ENCODE peak calls at places on chromosomes 3 and 15, in five cellular contexts. O, T, J, E and L are unnamed samples.
A peak's percentile ranks its signal among the peaks of the same experiment; 100 is the strongest.

GRCh38 chr3:58062469-58062868 is 54.2 kb downstream of the FLNB start:
- DNase-seq in O (no peak), T (peak; percentile 27), J (no peak), E (no peak), L (no peak)

GRCh38 chr15:28913171-28913765 is 27.5 kb downstream of the APBA2 start:
- DNase-seq in O (no peak), T (peak; percentile 36), J (no peak), E (peak; percentile 51), L (no peak)

GRCh38 chr15:65723786-65724354 is 68.2 kb downstream of the DENND4A start:
- DNase-seq in O (peak; percentile 5), T (no peak), J (no peak), E (no peak), L (no peak)

GRCh38 chr15:77975332-77976119 is 102.0 kb downstream of the TBC1D2B start:
- DNase-seq in O (no peak), T (no peak), J (no peak), E (no peak), L (no peak)

GRCh38 chr3:43879166-43879565 is 188.4 kb downstream of the ABHD5 start:
- DNase-seq in O (peak; percentile 77), T (peak; percentile 86), J (peak; percentile 58), E (peak; percentile 95), L (peak; percentile 73)

GRCh38 chr3:143327388-143327787 is 207.8 kb downstream of the CHST2 start:
- DNase-seq in O (no peak), T (no peak), J (no peak), E (no peak), L (no peak)

GRCh38 chr15:32870240-32871033 is 152.6 kb downstream of the GREM1 start:
- DNase-seq in O (no peak), T (no peak), J (peak; percentile 94), E (no peak), L (peak; percentile 64)

GRCh38 chr3:142180761-142181362 is 31.5 kb upstream of the TFDP2 start:
- DNase-seq in O (peak; percentile 42), T (peak; percentile 58), J (peak; percentile 4), E (peak; percentile 71), L (peak; percentile 57)

GRCh38 chr3:16031434-16031833 is 143.0 kb upstream of the GALNT15 start:
- DNase-seq in O (no peak), T (no peak), J (no peak), E (no peak), L (no peak)

GRCh38 chr3:37492977-37493471 is 318.6 kb upstream of the LRRFIP2 start:
- DNase-seq in O (no peak), T (no peak), J (no peak), E (no peak), L (no peak)

GRCh38 chr3:27680517-27681246 is 41.4 kb downstream of the EOMES start:
- DNase-seq in O (no peak), T (peak; percentile 83), J (no peak), E (no peak), L (peak; percentile 5)

GRCh38 chr3:27678234-27678633 is 43.9 kb downstream of the EOMES start:
- DNase-seq in O (no peak), T (no peak), J (no peak), E (no peak), L (no peak)

GRCh38 chr3:27675287-27675686 is 46.8 kb downstream of the EOMES start:
- DNase-seq in O (no peak), T (no peak), J (no peak), E (no peak), L (no peak)

GRCh38 chr3:27679691-27680090 is 42.4 kb downstream of the EOMES start:
- DNase-seq in O (no peak), T (no peak), J (no peak), E (no peak), L (no peak)

GRCh38 chr3:27677554-27677953 is 44.6 kb downstream of the EOMES start:
- DNase-seq in O (peak; percentile 20), T (no peak), J (peak; percentile 2), E (no peak), L (no peak)
- H2AFZ ChIP-seq in O (no peak overlapping the region), T (no peak overlapping the region), J (no peak overlapping the region), E (no peak overlapping the region), L (no peak overlapping the region)

GRCh38 chr15:62828364-62828763 is 214.2 kb upstream of the TPM1 start:
- DNase-seq in O (no peak), T (no peak), J (no peak), E (no peak), L (no peak)
- TF ChIP-seq CTCF in O (no peak), T (no peak), J (no peak), E (no peak), L (no peak)

GRCh38 chr3:101026881-101027678 is 33.9 kb upstream of the ABI3BP start:
- DNase-seq in O (no peak), T (peak; percentile 37), J (no peak), E (no peak), L (no peak)

GRCh38 chr3:101020616-101021015 is 27.4 kb upstream of the ABI3BP start:
- DNase-seq in O (no peak), T (no peak), J (no peak), E (no peak), L (no peak)

DNA sequence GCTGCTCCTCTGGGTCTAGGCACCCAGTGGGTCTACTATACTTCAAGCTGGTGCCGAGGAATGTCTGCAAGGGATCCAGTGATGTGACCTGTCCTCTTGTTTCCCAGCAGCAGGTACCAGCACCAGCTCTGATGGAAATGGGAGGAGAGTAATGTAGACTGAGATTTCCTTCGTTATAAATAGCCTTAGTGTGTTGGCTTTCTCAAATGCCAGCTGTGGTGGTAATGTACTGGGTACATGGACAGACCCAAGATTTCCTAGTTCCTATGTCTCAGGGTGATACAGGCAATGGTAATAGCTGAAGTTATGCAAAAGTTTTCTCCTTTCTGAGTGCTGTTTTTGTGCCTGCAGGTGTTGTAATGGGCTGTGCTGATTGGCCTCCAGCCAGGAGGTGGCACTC is 33.0 kb upstream of the ABI3BP start:
- DNase-seq in O (no peak), T (no peak), J (no peak), E (no peak), L (no peak)
- TF ChIP-seq EZH2phosphoT487 in O (no peak), T (no peak), J (no peak), E (no peak), L (no peak)

GRCh38 chr3:112699436-112699978 is 58.6 kb upstream of the CCDC80 start:
- DNase-seq in O (no peak), T (no peak), J (peak; percentile 34), E (peak; percentile 58), L (no peak)
- H2AFZ ChIP-seq in O (no peak overlapping the region), T (no peak overlapping the region), J (peak overlapping the region; percentile 80), E (no peak overlapping the region), L (no peak overlapping the region)

DNA sequence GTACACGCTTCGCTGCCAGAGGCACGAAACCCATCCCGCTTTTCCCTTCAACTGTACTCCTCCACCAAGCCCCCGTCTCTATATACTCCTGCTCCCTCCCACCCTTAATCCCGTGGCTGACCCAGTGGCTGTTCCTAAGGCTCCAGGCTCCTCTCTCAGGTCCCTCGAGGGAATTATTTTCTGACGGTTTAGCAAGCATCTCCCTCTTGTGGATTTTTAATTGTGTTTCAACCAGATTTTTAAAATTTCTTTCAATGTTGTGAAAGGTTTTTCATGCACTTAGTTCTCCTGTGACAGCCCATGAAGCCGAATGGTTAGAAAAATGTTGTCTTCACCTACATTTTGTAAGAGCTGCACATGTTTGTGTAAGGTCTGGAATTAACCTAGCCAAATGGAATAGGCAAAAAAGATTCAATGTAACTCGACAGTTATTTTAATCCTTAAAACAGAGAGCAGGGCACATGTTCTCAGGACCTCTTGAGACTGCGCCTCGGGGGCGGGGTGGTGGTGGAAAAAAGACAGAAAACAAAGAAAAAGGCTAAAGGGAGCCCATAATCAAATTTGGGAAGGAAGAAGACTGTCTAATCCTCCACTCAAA is 569 bp upstream of the CSNK1G1 start:
- DNase-seq in O (peak; percentile 84), T (peak; percentile 8), J (peak; percentile 61), E (no peak), L (no peak)
- TF ChIP-seq CTCF in O (peak; percentile 60), T (peak; percentile 44), J (peak; percentile 51), E (peak; percentile 41), L (peak; percentile 42)

GRCh38 chr3:159844383-159844730 is 144.3 kb upstream of the IL12A start:
- DNase-seq in O (no peak), T (no peak), J (no peak), E (no peak), L (no peak)
- TF ChIP-seq EZH2phosphoT487 in O (no peak), T (no peak), J (no peak), E (no peak), L (no peak)

DNA sequence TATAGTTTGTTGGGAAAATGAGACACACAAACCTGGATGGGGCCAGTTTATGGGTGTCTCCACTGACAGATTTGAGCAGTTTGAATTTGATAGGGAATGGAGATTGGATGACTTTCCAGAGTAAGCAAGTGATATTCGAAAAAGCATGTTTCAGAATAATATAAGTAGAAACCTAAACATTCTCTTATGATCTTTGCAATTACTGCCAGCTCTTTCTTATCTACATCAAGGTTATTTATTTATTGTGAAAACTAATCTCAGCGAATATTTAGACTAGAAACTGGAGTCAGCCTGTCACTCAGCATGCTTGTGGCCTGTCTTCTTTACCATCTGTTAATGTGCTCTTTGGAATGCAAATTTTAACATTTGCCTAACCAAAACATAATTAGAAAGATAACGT is 57.8 kb upstream of the SPPL2A start:
- DNase-seq in O (no peak), T (no peak), J (no peak), E (no peak), L (no peak)
- H2AFZ ChIP-seq in O (no peak overlapping the region), T (no peak overlapping the region), J (no peak overlapping the region), E (no peak overlapping the region), L (no peak overlapping the region)